ENCODE peak calls at places on chromosomes 5 and 9, in ten cellular contexts. G, A, V, N, O, F, Z, R, L and X are unnamed samples.

GRCh38 chr5:167899490-167899889 is 392.0 kb upstream of the WWC1 start:
- DNase-seq in O (no peak), R (no peak), F (no peak), V (peak), A (no peak), L (no peak), Z (peak), G (no peak), N (peak), X (no peak)

GRCh38 chr5:4831325-4831724 is 308.8 kb upstream of the ADAMTS16 start:
- DNase-seq in V (no peak), L (no peak), R (no peak), A (no peak), G (no peak), N (no peak), O (no peak), Z (no peak), F (no peak), X (no peak)

GRCh38 chr5:90901263-90901662 is 342.7 kb downstream of the ADGRV1 start:
- DNase-seq in R (no peak), O (no peak), L (no peak), A (no peak), N (no peak), Z (no peak), F (no peak), V (no peak), G (no peak), X (no peak)

GRCh38 chr5:39083968-39084367 is 9.8 kb upstream of the RICTOR start:
- DNase-seq in L (no peak), V (no peak), F (no peak), N (no peak), O (no peak), A (no peak), Z (no peak), G (no peak), R (no peak), X (no peak)

GRCh38 chr9:69454327-69454726 is 129.3 kb downstream of the ENTREP1 start:
- DNase-seq in L (no peak), Z (no peak), R (no peak), O (no peak), N (peak), G (no peak), V (no peak), F (no peak), A (no peak), X (no peak)

GRCh38 chr5:1057485-1057825 is 48.9 kb downstream of the NKD2 start:
- DNase-seq in F (no peak), V (no peak), O (no peak), N (no peak), A (no peak), R (no peak), Z (no peak), L (no peak), G (no peak), X (no peak)

GRCh38 chr5:43873791-43874190 is 270.8 kb downstream of the NNT start:
- DNase-seq in O (no peak), Z (no peak), L (no peak), N (no peak), V (no peak), A (no peak), G (no peak), F (no peak), R (no peak), X (no peak)

GRCh38 chr9:27181381-27181780 is 72.4 kb downstream of the TEK start:
- DNase-seq in A (no peak), G (no peak), L (no peak), F (no peak), N (no peak), V (peak), R (no peak), Z (no peak), O (no peak), X (no peak)